ENCODE peak calls at places on chromosomes 5 and 9, in five cellular contexts. C, D, B, V and G are unnamed samples.

GRCh38 chr5:154479944-154480750 is 2.1 kb upstream of the HAND1 start:
- DNase-seq in V (no peak), B (no peak), C (no peak), D (no peak), G (peak; percentile 56)

GRCh38 chr9:111232997-111233790 is 96.8 kb downstream of the OR2K2 start:
- DNase-seq in V (no peak), C (no peak), D (no peak), B (no peak), G (peak; percentile 29)

GRCh38 chr9:91433180-91433579 is 9.5 kb upstream of the NFIL3 start:
- DNase-seq in C (peak; percentile 30), D (peak; percentile 68), B (peak; percentile 65), V (no peak), G (no peak)

GRCh38 chr9:129141066-129142041 is 30.1 kb downstream of the PTPA start:
- DNase-seq in C (no peak), V (peak; percentile 71), D (no peak), B (no peak), G (no peak)

GRCh38 chr5:36720688-36721087 is 114.3 kb downstream of the SLC1A3 start:
- DNase-seq in B (no peak), C (no peak), V (no peak), D (no peak), G (no peak)

GRCh38 chr9:129889936-129890717 is 54.9 kb downstream of the USP20 start:
- DNase-seq in B (no peak), D (no peak), C (no peak), V (peak; percentile 31), G (peak; percentile 94)

GRCh38 chr5:145499483-145499882 is 335.7 kb downstream of the PRELID2 start:
- DNase-seq in V (no peak), D (no peak), B (no peak), C (no peak), G (peak; percentile 8)

GRCh38 chr5:123422433-123423277 is 548 bp downstream of the CEP120 start:
- DNase-seq in C (no peak), D (peak; percentile 31), B (peak; percentile 18), V (no peak), G (no peak)

GRCh38 chr5:180718810-180719453 is 20.9 kb downstream of the OR2Y1 start:
- DNase-seq in B (peak; percentile 36), D (peak; percentile 28), C (peak; percentile 16), V (no peak), G (peak; percentile 69)

GRCh38 chr9:136170291-136170901 is 34.5 kb downstream of the LHX3 start:
- DNase-seq in V (no peak), D (peak; percentile 61), B (no peak), C (peak; percentile 89), G (peak; percentile 77)

GRCh38 chr5:76954383-76954763 is 1.5 kb downstream of the CRHBP start:
- DNase-seq in D (no peak), C (peak; percentile 25), V (no peak), B (no peak), G (peak; percentile 46)

GRCh38 chr9:19660019-19660418 is 128.8 kb downstream of the SLC24A2 start:
- DNase-seq in C (no peak), D (no peak), B (no peak), V (no peak), G (no peak)

GRCh38 chr5:80128129-80128528 is 93.0 kb downstream of the THBS4 start:
- DNase-seq in D (no peak), C (peak; percentile 36), B (no peak), V (no peak), G (peak; percentile 53)

GRCh38 chr5:95669540-95669939 is 13.3 kb downstream of the SPATA9 start:
- DNase-seq in B (no peak), D (no peak), V (no peak), C (no peak), G (no peak)

GRCh38 chr9:127612993-127613954 is 1.2 kb downstream of the STXBP1 start:
- DNase-seq in B (no peak), D (peak; percentile 70), C (peak; percentile 82), V (no peak), G (peak; percentile 81)

GRCh38 chr9:107422189-107422802 is 67.3 kb downstream of the KLF4 start:
- DNase-seq in V (no peak), D (peak; percentile 58), C (peak; percentile 60), B (no peak), G (peak; percentile 94)

GRCh38 chr9:137499416-137499815 is 40.3 kb upstream of the NSMF start:
- DNase-seq in B (no peak), V (no peak), D (no peak), C (no peak), G (no peak)

GRCh38 chr9:126157826-126158431 is 168.7 kb upstream of the MVB12B start:
- DNase-seq in B (no peak), D (no peak), C (no peak), V (no peak), G (no peak)

GRCh38 chr5:168939131-168939530 is 360.0 kb upstream of the PANK3 start:
- DNase-seq in B (no peak), C (no peak), D (no peak), V (no peak), G (no peak)

GRCh38 chr5:168943485-168943884 is 357.5 kb downstream of the SLIT3 start:
- DNase-seq in V (no peak), B (no peak), D (no peak), C (no peak), G (no peak)

GRCh38 chr5:168941901-168942300 is 359.0 kb downstream of the SLIT3 start:
- DNase-seq in B (no peak), C (peak; percentile 44), V (no peak), D (no peak), G (peak; percentile 30)

GRCh38 chr5:168940712-168941111 is 360.2 kb downstream of the SLIT3 start:
- DNase-seq in B (no peak), V (no peak), D (no peak), C (peak; percentile 52), G (no peak)

DNA sequence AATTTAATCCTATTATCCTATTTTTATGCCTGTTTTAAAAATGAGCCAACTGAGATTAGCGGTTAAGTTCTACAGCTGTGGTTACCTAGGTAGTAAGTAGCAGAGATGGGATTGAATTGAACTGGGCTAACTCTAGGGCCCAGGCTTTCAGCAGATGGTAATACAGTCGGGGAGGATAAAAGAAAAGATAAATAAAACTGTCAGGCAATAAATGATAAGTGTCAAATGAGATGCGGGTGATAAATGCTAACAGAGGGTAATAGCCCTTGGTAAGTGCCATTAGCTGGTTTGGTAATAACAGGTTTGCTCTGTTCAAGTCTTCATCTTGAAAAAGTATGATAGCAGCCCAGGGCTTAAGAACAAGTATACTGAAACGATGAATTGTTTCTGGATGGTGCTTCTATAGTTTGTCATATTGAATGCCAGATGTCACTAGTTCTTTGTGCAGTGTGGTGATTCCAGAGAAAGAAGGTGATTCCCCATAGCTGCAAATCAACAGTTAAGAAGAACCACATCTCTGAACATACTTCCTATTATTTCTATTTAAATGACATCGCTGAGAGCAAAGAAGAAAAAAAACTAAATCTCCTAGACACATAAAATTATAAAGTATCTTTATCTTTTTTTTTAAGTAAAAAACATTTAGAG is 360.8 kb upstream of the PANK3 start:
- DNase-seq in B (no peak), V (no peak), C (peak; percentile 30), D (no peak), G (no peak)
- TF ChIP-seq REST in B (no peak), V (no peak), C (no peak), D (no peak), G (no peak)

DNA sequence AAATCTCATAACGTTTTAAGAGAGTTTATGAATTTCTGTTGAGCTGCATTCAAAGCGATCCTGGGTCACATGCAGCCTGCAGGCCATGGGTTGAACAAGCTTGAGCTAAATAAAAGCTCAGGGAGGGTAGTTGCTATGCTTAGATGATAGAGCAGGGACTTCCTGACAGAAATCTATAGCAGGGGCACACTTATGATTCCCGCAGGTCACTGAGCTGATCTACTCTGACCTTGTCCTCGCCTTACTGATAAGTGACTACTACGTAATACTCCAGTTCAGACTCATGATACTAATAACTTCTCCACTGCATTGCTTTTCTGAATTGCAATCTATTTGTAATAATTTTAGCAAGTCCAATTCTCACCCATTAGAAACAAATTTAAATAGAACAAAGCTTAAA is 90.9 kb downstream of the NFIB start:
- DNase-seq in C (no peak), D (no peak), B (no peak), V (no peak), G (no peak)
- H3K27ac ChIP-seq in C (no peak overlapping the region), D (peak overlapping the region; percentile 6), B (peak overlapping the region; percentile 23), V (no peak overlapping the region), G (no peak overlapping the region)

DNA sequence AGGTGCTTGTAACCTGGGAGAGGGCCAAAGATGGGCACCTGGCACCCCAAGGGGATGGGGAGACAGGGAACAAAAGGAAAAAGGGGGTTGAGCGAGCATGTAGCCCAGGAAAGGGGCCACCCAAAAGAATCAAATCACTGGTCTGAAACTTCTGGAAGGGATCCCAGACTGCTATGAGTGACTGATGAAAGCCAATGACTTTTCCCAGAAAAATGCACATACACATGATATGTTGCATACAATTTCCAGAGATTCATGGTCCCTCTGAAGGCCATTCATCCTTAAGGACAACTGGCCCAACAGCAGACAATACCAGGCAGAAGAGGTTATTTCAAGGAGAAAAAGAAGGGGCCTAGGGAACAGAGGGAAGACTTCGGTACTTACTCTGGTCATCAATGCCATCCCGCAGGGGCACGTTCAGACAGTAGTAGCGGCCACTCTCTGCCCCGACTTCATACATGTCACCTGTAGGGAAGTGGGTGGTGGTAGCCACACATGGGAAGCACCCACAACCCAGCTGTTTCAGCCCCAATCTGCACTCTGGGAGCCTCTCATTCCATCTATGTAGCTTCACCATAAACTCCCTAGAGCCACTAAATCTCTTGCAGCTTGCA is 8.4 kb downstream of the HDAC3 start:
- DNase-seq in D (no peak), V (no peak), C (no peak), B (no peak), G (no peak)
- H3K4me1 ChIP-seq in D (no peaks in the 10 kb centered on the region), V (peaks cover 16% of the 10 kb centered on the region), C (peaks cover 4% of the 10 kb centered on the region), B (no peaks in the 10 kb centered on the region), G (peaks cover 8% of the 10 kb centered on the region)

GRCh38 chr5:124746916-124747769 is 704 bp upstream of the ZNF608 start:
- DNase-seq in B (no peak), V (peak; percentile 66), C (peak; percentile 61), D (peak; percentile 49), G (peak; percentile 95)

GRCh38 chr5:124747770-124748686 is 1.6 kb upstream of the ZNF608 start:
- DNase-seq in D (peak; percentile 16), V (peak; percentile 67), B (no peak), C (no peak), G (no peak)

GRCh38 chr5:124751031-124751430 is 4.6 kb upstream of the ZNF608 start:
- DNase-seq in V (no peak), D (no peak), C (no peak), B (no peak), G (peak; percentile 79)

GRCh38 chr5:124746252-124746915 is at the start of gene ZNF608:
- DNase-seq in D (peak; percentile 27), V (no peak), B (no peak), C (no peak), G (peak; percentile 67)

DNA sequence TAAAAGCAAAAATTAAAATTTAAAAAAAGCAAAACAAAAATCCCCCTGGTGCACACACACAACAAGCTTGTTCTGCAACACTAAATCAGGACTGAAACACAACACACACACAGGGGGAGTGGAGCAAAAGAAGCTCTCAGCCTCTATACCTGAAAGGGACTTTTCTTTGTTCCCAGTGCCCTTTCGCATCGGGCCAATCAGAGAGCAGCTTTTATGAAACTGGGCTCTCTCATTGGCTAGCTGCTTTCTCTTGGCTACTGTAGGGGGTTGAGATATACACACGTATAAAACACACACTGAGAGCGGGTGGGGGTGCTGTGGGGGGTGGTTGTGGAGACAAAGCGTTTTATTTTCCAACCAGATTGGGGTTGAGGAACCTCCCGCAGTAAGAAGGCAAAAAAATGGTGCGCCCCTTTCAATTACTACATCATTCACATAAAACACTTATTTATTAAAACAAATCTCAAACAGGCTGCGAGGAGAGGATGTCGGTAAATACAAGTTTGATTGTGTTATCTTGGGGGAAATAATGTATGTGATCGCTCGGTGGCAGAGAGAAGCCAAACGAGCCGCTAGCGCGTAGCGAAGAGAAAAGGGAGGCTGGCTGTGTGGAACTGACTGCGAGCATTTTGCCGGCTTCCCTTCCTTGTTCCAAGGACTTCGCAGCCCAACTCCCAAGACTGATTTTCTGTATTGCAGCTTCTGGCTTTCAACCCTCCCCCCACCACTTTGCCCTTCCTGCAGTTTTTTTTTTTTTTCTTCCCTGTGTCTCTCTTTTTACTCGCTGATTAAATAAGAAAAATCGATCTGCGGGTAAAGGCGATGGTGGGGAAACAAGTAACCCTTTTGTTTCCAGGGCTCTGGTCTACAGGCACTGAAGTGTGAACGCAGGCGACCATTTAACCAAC is 2.5 kb upstream of the ZNF608 start:
- DNase-seq in V (peak; percentile 86), B (peak; percentile 95), D (peak; percentile 93), C (peak; percentile 80), G (peak; percentile 95)
- TF ChIP-seq REST in V (no peak), B (no peak), D (no peak), C (no peak), G (no peak)